ENCODE peak calls at places on chromosomes 1 and 21, in nine cellular contexts. Z is GM04504, O is lung microvascular endothelial cell, H is NCI-H1694 treated with DMSO at 0.1 percent for 48 hours, C is right cardiac atrium, S is hippocampal formation, Q is mammary epithelial cell, B is SHP77, T is type B pancreatic cell. I is an unnamed sample.

GRCh38 chr1:193458628-193459027 is 272.2 kb upstream of the B3GALT2 start:
- DNase-seq in H (no peak), C (no peak), S (no peak), Z (no peak), O (no peak), Q (no peak), T (no peak), B (no peak), I (no peak)

GRCh38 chr1:16375521-16376359 is 8.7 kb downstream of the SZRD1 start:
- DNase-seq in Q (no peak), H (no peak), B (no peak), S (no peak), Z (no peak), T (no peak), O (peak; percentile 88), C (no peak), I (no peak)

GRCh38 chr1:109884242-109884891 is 26.3 kb upstream of the CSF1 start:
- DNase-seq in T (no peak), C (no peak), H (no peak), B (no peak), Q (no peak), Z (no peak), O (no peak), S (no peak), I (peak; percentile 67)

GRCh38 chr1:89065077-89065868 is at the start of gene GBP1:
- DNase-seq in T (no peak), B (no peak), O (peak; percentile 87), H (no peak), C (no peak), S (no peak), Q (peak; percentile 76), Z (peak; percentile 64), I (no peak)

GRCh38 chr1:112841825-112842224 is 114.2 kb downstream of the SLC16A1 start:
- DNase-seq in T (no peak), C (no peak), B (no peak), H (no peak), S (no peak), Q (no peak), Z (no peak), O (no peak), I (no peak)

GRCh38 chr1:200410566-200410878 is 686 bp upstream of the ZNF281 start:
- DNase-seq in T (no peak), O (peak; percentile 15), H (no peak), B (no peak), Z (no peak), C (no peak), S (no peak), Q (peak; percentile 88), I (no peak)

GRCh38 chr1:201877877-201878339 is 10.8 kb upstream of the SHISA4 start:
- DNase-seq in Q (peak; percentile 58), C (no peak), H (peak; percentile 30), S (peak; percentile 61), T (no peak), O (peak; percentile 64), Z (no peak), B (peak; percentile 13), I (no peak)

GRCh38 chr1:74463301-74463988 is 49.0 kb downstream of the LRRC53 start:
- DNase-seq in O (no peak), T (no peak), S (no peak), H (no peak), Q (peak; percentile 3), C (no peak), B (no peak), Z (peak; percentile 48), I (no peak)

GRCh38 chr1:2966435-2966834 is 54.8 kb upstream of the ACTRT2 start:
- DNase-seq in B (no peak), H (no peak), S (no peak), C (no peak), T (no peak), Z (no peak), Q (no peak), O (no peak), I (no peak)

GRCh38 chr1:161440312-161440894 is 64.9 kb upstream of the FCGR2A start:
- DNase-seq in T (peak; percentile 76), Z (peak; percentile 24), H (no peak), S (no peak), C (peak; percentile 51), O (peak; percentile 60), Q (peak; percentile 76), B (no peak), I (peak; percentile 91)

GRCh38 chr1:59146651-59147358 is 150.1 kb upstream of the FGGY start:
- DNase-seq in H (no peak), T (no peak), Z (no peak), C (peak; percentile 64), S (no peak), B (no peak), Q (peak; percentile 34), O (peak; percentile 68), I (peak; percentile 92)

GRCh38 chr1:14869197-14869596 is 270.7 kb downstream of the KAZN start:
- DNase-seq in T (no peak), B (no peak), H (no peak), Q (no peak), O (no peak), C (no peak), Z (no peak), S (no peak), I (no peak)

GRCh38 chr1:184176058-184176457 is 124.5 kb downstream of the TSEN15 start:
- DNase-seq in C (no peak), S (no peak), O (no peak), B (no peak), H (no peak), Z (no peak), Q (no peak), T (no peak), I (no peak)

GRCh38 chr21:14251336-14251735 is 35.4 kb downstream of the RBM11 start:
- DNase-seq in H (no peak), S (peak; percentile 22), B (no peak), C (no peak), T (no peak), O (no peak), Z (no peak), Q (no peak), I (no peak)

GRCh38 chr1:10980094-10980577 is 32.3 kb upstream of the TARDBP start:
- DNase-seq in S (peak; percentile 86), H (no peak), Z (peak; percentile 52), T (peak; percentile 78), O (no peak), B (no peak), C (peak; percentile 83), Q (peak; percentile 78), I (peak; percentile 92)

GRCh38 chr1:230350208-230350921 is 75.8 kb downstream of the PGBD5 start:
- DNase-seq in T (no peak), B (no peak), S (no peak), C (no peak), O (no peak), H (peak; percentile 42), Q (no peak), Z (peak; percentile 27), I (no peak)

GRCh38 chr1:99727575-99728190 is 38.8 kb downstream of the FRRS1 start:
- DNase-seq in T (no peak), Q (no peak), Z (peak; percentile 20), B (no peak), C (no peak), S (no peak), O (peak; percentile 88), H (no peak), I (no peak)

GRCh38 chr1:25469177-25469576 is 38.5 kb downstream of the MACO1 start:
- DNase-seq in H (no peak), T (no peak), S (no peak), C (no peak), Q (peak; percentile 59), Z (peak; percentile 6), B (no peak), O (peak; percentile 82), I (no peak)

GRCh38 chr1:40638097-40639036 is 27.1 kb downstream of the RIMS3 start:
- DNase-seq in Q (no peak), T (no peak), H (no peak), S (no peak), Z (no peak), B (no peak), O (no peak), C (no peak), I (no peak)

GRCh38 chr1:44250113-44250781 is 37.0 kb downstream of the DMAP1 start:
- DNase-seq in C (peak; percentile 66), B (no peak), Z (no peak), Q (no peak), O (peak; percentile 37), H (no peak), S (no peak), T (no peak), I (no peak)

GRCh38 chr1:71307451-71307850 is 226.6 kb upstream of the ZRANB2 start:
- DNase-seq in H (peak; percentile 30), O (peak; percentile 14), S (no peak), T (no peak), Q (peak; percentile 24), B (no peak), C (no peak), Z (peak; percentile 82), I (no peak)

GRCh38 chr1:36771678-36772284 is 262.5 kb downstream of the GRIK3 start:
- DNase-seq in B (no peak), T (no peak), Z (no peak), S (no peak), O (no peak), H (no peak), C (no peak), Q (no peak), I (peak; percentile 82)

GRCh38 chr1:24666794-24667193 is 23.7 kb downstream of the SRRM1 start:
- DNase-seq in B (no peak), H (no peak), T (no peak), O (peak; percentile 10), Q (no peak), S (no peak), C (no peak), Z (no peak), I (no peak)

GRCh38 chr1:216221260-216221700 is 202.0 kb downstream of the USH2A start:
- DNase-seq in C (no peak), S (peak; percentile 89), Q (peak; percentile 67), H (peak; percentile 90), T (no peak), Z (peak; percentile 71), O (peak; percentile 38), B (peak; percentile 32), I (no peak)

GRCh38 chr1:192544983-192545393 is 30.6 kb upstream of the RGS1 start:
- DNase-seq in H (no peak), S (no peak), Z (no peak), T (no peak), Q (peak; percentile 56), B (no peak), O (peak; percentile 87), C (no peak), I (no peak)

GRCh38 chr1:47708658-47709301 is 270.9 kb downstream of the FOXD2 start:
- DNase-seq in T (no peak), Z (no peak), B (no peak), O (no peak), Q (no peak), S (no peak), H (no peak), C (peak; percentile 26), I (peak; percentile 82)

GRCh38 chr1:218336353-218336752 is 8.8 kb upstream of the TGFB2 start:
- DNase-seq in S (no peak), C (no peak), O (no peak), H (no peak), Z (no peak), T (no peak), Q (no peak), B (no peak), I (no peak)

GRCh38 chr21:35321322-35322200 is 272.5 kb upstream of the RUNX1 start:
- DNase-seq in Q (no peak), H (no peak), O (no peak), Z (no peak), B (no peak), C (no peak), T (no peak), S (no peak), I (no peak)

GRCh38 chr1:39590546-39590945 is 14.0 kb upstream of the PABPC4 start:
- DNase-seq in C (no peak), H (no peak), B (no peak), O (no peak), Z (no peak), T (no peak), S (no peak), Q (peak; percentile 23), I (no peak)

GRCh38 chr21:37873655-37874054 is 42.6 kb downstream of the KCNJ6 start:
- DNase-seq in C (no peak), B (no peak), S (no peak), Q (no peak), Z (no peak), T (no peak), H (peak; percentile 34), O (no peak), I (no peak)

GRCh38 chr1:3530931-3531818 is 76.7 kb downstream of the ARHGEF16 start:
- DNase-seq in Z (no peak), S (no peak), Q (peak; percentile 69), B (no peak), O (no peak), T (peak; percentile 85), H (no peak), C (peak; percentile 82), I (no peak)

I was measured in mesenteric fat pad.